ENCODE peak calls at places on chromosome 6, in five cellular contexts. L is fibroblast of the aortic adventitia; E is stimulated activated CD4-positive, alpha-beta T cell treated with anti-CD3 and anti-CD28 coated beads, Interleukin-15, amount 100 ng/mL, for 1 hour; C is BE2C; B is left ventricle myocardium superior. I is an unnamed sample.

GRCh38 chr6:97865612-97866011 is 582.6 kb upstream of the MMS22L start:
- DNase-seq in L (no peak), E (no peak), C (no peak), B (no peak), I (no peak)

GRCh38 chr6:41677430-41678045 is 39.3 kb downstream of the MDFI start:
- DNase-seq in B (no peak), C (no peak), L (no peak), E (no peak), I (no peak)

GRCh38 chr6:21348462-21349195 is 244.9 kb upstream of the SOX4 start:
- DNase-seq in C (no peak), E (no peak), L (peak; percentile 42), B (no peak), I (peak; percentile 58)

GRCh38 chr6:149545258-149545753 is 537 bp downstream of the PPIL4 start:
- DNase-seq in L (peak; percentile 76), C (peak; percentile 18), B (peak; percentile 40), E (no peak), I (peak; percentile 86)

GRCh38 chr6:28258877-28259777 is at the start of gene NKAPL:
- DNase-seq in B (peak; percentile 91), C (no peak), L (peak; percentile 67), E (peak; percentile 45), I (peak; percentile 46)

GRCh38 chr6:14001329-14002012 is 76.7 kb downstream of the RNF182 start:
- DNase-seq in E (no peak), C (peak; percentile 63), B (no peak), L (peak; percentile 87), I (no peak)

GRCh38 chr6:160667854-160668481 is 3.9 kb upstream of the LPA start:
- DNase-seq in C (peak; percentile 16), E (peak; percentile 12), B (no peak), L (no peak), I (no peak)

GRCh38 chr6:1215023-1215422 is 96.9 kb upstream of the FOXQ1 start:
- DNase-seq in B (no peak), E (no peak), L (no peak), C (no peak), I (no peak)

GRCh38 chr6:3825331-3825831 is 23.8 kb upstream of the FAM50B start:
- DNase-seq in L (peak; percentile 58), C (no peak), B (peak; percentile 79), E (no peak), I (peak; percentile 93)

GRCh38 chr6:53048431-53049195 is 16.6 kb upstream of the FBXO9 start:
- DNase-seq in E (no peak), L (peak; percentile 91), B (no peak), C (no peak), I (peak; percentile 61)

GRCh38 chr6:23435798-23436197 is 690.2 kb upstream of the NRSN1 start:
- DNase-seq in C (no peak), L (no peak), E (no peak), B (no peak), I (no peak)

GRCh38 chr6:39048481-39049399 is at the start of gene GLP1R:
- DNase-seq in C (no peak), B (peak; percentile 64), E (peak; percentile 2), L (no peak), I (no peak)

GRCh38 chr6:13012977-13013680 is 296.6 kb downstream of the PHACTR1 start:
- DNase-seq in C (no peak), L (no peak), E (no peak), B (peak; percentile 85), I (peak; percentile 18)

GRCh38 chr6:22598386-22598785 is 29.0 kb downstream of the HDGFL1 start:
- DNase-seq in L (no peak), E (no peak), C (no peak), B (no peak), I (no peak)

GRCh38 chr6:56864171-56864616 is 90.7 kb upstream of the BEND6 start:
- DNase-seq in E (no peak), C (no peak), L (peak; percentile 56), B (no peak), I (peak; percentile 33)

GRCh38 chr6:109073344-109074235 is 21.1 kb downstream of the SESN1 start:
- DNase-seq in B (no peak), C (peak; percentile 60), E (no peak), L (peak; percentile 89), I (peak; percentile 77)

GRCh38 chr6:116412270-116412669 is 41.5 kb downstream of the DSE start:
- DNase-seq in L (peak; percentile 44), C (no peak), E (no peak), B (peak; percentile 38), I (peak; percentile 25)

GRCh38 chr6:139519571-139520031 is 145.2 kb upstream of the CITED2 start:
- DNase-seq in E (no peak), B (no peak), L (peak; percentile 72), C (no peak), I (no peak)

GRCh38 chr6:47047479-47048411 is 5.6 kb upstream of the ADGRF1 start:
- DNase-seq in E (no peak), L (peak; percentile 83), C (peak; percentile 21), B (peak; percentile 37), I (peak; percentile 94)

GRCh38 chr6:151082079-151082478 is 157.7 kb upstream of the AKAP12 start:
- DNase-seq in E (no peak), C (no peak), B (no peak), L (no peak), I (no peak)

GRCh38 chr6:166515072-166515810 is 71.2 kb downstream of the RAMACL start:
- DNase-seq in C (peak; percentile 75), B (no peak), E (peak; percentile 33), L (peak; percentile 69), I (peak; percentile 56)

GRCh38 chr6:126067080-126067479 is 80.7 kb downstream of the TRMT11 start:
- DNase-seq in L (no peak), E (no peak), C (no peak), B (no peak), I (no peak)

GRCh38 chr6:70124443-70124842 is 178.4 kb downstream of the COL9A1 start:
- DNase-seq in L (no peak), C (no peak), E (no peak), B (no peak), I (no peak)

GRCh38 chr6:154535146-154535545 is 24.7 kb upstream of the CNKSR3 start:
- DNase-seq in L (no peak), B (no peak), C (no peak), E (no peak), I (no peak)

GRCh38 chr6:13383280-13384163 is 55.2 kb upstream of the TBC1D7 start:
- DNase-seq in C (no peak), E (no peak), L (peak; percentile 62), B (no peak), I (no peak)

GRCh38 chr6:112207773-112208172 is 46.6 kb downstream of the LAMA4 start:
- DNase-seq in L (no peak), B (no peak), C (no peak), E (no peak), I (no peak)

GRCh38 chr6:727796-728195 is 34.9 kb upstream of the EXOC2 start:
- DNase-seq in L (no peak), B (no peak), C (no peak), E (no peak), I (no peak)

GRCh38 chr6:92469429-92469828 is 949.9 kb downstream of the EPHA7 start:
- DNase-seq in B (no peak), C (peak; percentile 50), L (no peak), E (no peak), I (no peak)

GRCh38 chr6:135419162-135419561 is 78.4 kb downstream of the AHI1 start:
- DNase-seq in B (no peak), C (no peak), L (peak; percentile 90), E (no peak), I (peak; percentile 72)

GRCh38 chr6:47134476-47135189 is 92.5 kb upstream of the ADGRF1 start:
- DNase-seq in E (no peak), B (no peak), C (no peak), L (peak; percentile 96), I (peak; percentile 92)

GRCh38 chr6:37688088-37688850 is 9.4 kb downstream of the MDGA1 start:
- DNase-seq in E (no peak), L (no peak), C (no peak), B (no peak), I (no peak)

GRCh38 chr6:103769431-103769830 is 1090.3 kb downstream of the HACE1 start:
- DNase-seq in L (no peak), B (no peak), C (no peak), E (no peak), I (peak; percentile 86)

GRCh38 chr6:13916230-13916944 is 8.4 kb upstream of the RNF182 start:
- DNase-seq in L (no peak), C (no peak), B (no peak), E (no peak), I (no peak)

GRCh38 chr6:126650931-126651330 is 311.0 kb downstream of the CENPW start:
- DNase-seq in E (no peak), L (peak; percentile 51), C (no peak), B (no peak), I (no peak)

GRCh38 chr6:121376411-121376810 is 42.1 kb upstream of the TBC1D32 start:
- DNase-seq in L (no peak), B (no peak), C (no peak), E (no peak), I (no peak)

GRCh38 chr6:168247456-168248147 is 72.0 kb downstream of the DACT2 start:
- DNase-seq in L (no peak), C (peak; percentile 85), E (no peak), B (no peak), I (no peak)

GRCh38 chr6:129929433-129929832 is 68.3 kb upstream of the TMEM244 start:
- DNase-seq in C (no peak), E (no peak), L (peak; percentile 87), B (no peak), I (peak; percentile 48)